ENCODE peak calls at places on chromosomes 13 and 19, in eight cellular contexts. U, S, W, R, G, X, O and Z are unnamed samples.

GRCh38 chr19:11195169-11195568 is 2.2 kb downstream of the KANK2 start:
- DNase-seq in U (no peak), S (no peak), W (peak), R (no peak), G (no peak), X (no peak), O (no peak), Z (no peak)

GRCh38 chr19:45478454-45479238 is 10.8 kb downstream of the FOSB start:
- DNase-seq in U (peak), S (peak), W (peak), R (peak), G (peak), X (peak), O (peak), Z (peak)

GRCh38 chr19:40279761-40280607 is 5.2 kb downstream of the AKT2 start:
- DNase-seq in U (no peak), S (no peak), W (no peak), R (no peak), G (no peak), X (no peak), O (no peak), Z (no peak)

GRCh38 chr13:35927554-35927953 is 203.6 kb downstream of the DCLK1 start:
- DNase-seq in U (no peak), S (peak), W (no peak), R (peak), G (no peak), X (peak), O (peak), Z (no peak)

GRCh38 chr19:2607712-2608601 is 94.5 kb downstream of the GNG7 start:
- DNase-seq in U (peak), S (no peak), W (no peak), R (no peak), G (no peak), X (no peak), O (no peak), Z (no peak)

GRCh38 chr19:55579766-55580621 is 654 bp downstream of the ZNF579 start:
- DNase-seq in U (no peak), S (no peak), W (peak), R (no peak), G (no peak), X (no peak), O (no peak), Z (no peak)

GRCh38 chr19:51948979-51949378 is 21.7 kb downstream of the ZNF613 start:
- DNase-seq in U (no peak), S (peak), W (peak), R (no peak), G (no peak), X (peak), O (no peak), Z (no peak)

GRCh38 chr13:42337808-42338600 is 66.1 kb downstream of the AKAP11 start:
- DNase-seq in U (no peak), S (no peak), W (no peak), R (no peak), G (no peak), X (no peak), O (no peak), Z (no peak)

GRCh38 chr13:106493569-106493968 is 41.9 kb downstream of the EFNB2 start:
- DNase-seq in U (no peak), S (peak), W (no peak), R (no peak), G (no peak), X (no peak), O (peak), Z (no peak)

GRCh38 chr13:62309904-62310303 is 894.3 kb upstream of the PCDH20 start:
- DNase-seq in U (no peak), S (no peak), W (no peak), R (no peak), G (no peak), X (no peak), O (no peak), Z (no peak)

GRCh38 chr13:112260108-112261055 is 115.8 kb upstream of the SPACA7 start:
- DNase-seq in U (peak), S (no peak), W (no peak), R (no peak), G (no peak), X (no peak), O (no peak), Z (no peak)

GRCh38 chr13:87274209-87274819 is 396.9 kb upstream of the SLITRK5 start:
- DNase-seq in U (no peak), S (peak), W (no peak), R (no peak), G (no peak), X (peak), O (no peak), Z (no peak)

GRCh38 chr19:14871619-14872230 is 14.2 kb downstream of the OR7A17 start:
- DNase-seq in U (no peak), S (no peak), W (no peak), R (no peak), G (no peak), X (no peak), O (no peak), Z (no peak)

GRCh38 chr19:51810228-51810627 is 15.3 kb downstream of the FPR3 start:
- DNase-seq in U (no peak), S (no peak), W (no peak), R (no peak), G (no peak), X (no peak), O (no peak), Z (no peak)

GRCh38 chr13:112720251-112720650 is 30.4 kb downstream of the ATP11A start:
- DNase-seq in U (no peak), S (no peak), W (no peak), R (no peak), G (peak), X (no peak), O (no peak), Z (no peak)

GRCh38 chr19:1656988-1657536 is 4.6 kb upstream of the TCF3 start:
- DNase-seq in U (no peak), S (no peak), W (no peak), R (no peak), G (no peak), X (no peak), O (no peak), Z (no peak)

GRCh38 chr19:1606138-1606651 is 933 bp upstream of the UQCR11 start:
- DNase-seq in U (no peak), S (peak), W (no peak), R (peak), G (no peak), X (no peak), O (no peak), Z (no peak)

GRCh38 chr13:72004236-72004635 is 137.2 kb upstream of the DACH1 start:
- DNase-seq in U (no peak), S (no peak), W (no peak), R (no peak), G (no peak), X (no peak), O (no peak), Z (no peak)

GRCh38 chr13:25840261-25840660 is 211.6 kb downstream of the SHISA2 start:
- DNase-seq in U (no peak), S (no peak), W (no peak), R (no peak), G (no peak), X (no peak), O (no peak), Z (no peak)

GRCh38 chr19:13154911-13155471 is 4.8 kb downstream of the IER2 start:
- DNase-seq in U (peak), S (peak), W (peak), R (peak), G (peak), X (peak), O (peak), Z (no peak)

GRCh38 chr13:20702530-20702929 is 969 bp upstream of the IL17D start:
- DNase-seq in U (no peak), S (no peak), W (no peak), R (no peak), G (no peak), X (no peak), O (no peak), Z (no peak)

GRCh38 chr13:28568286-28568685 is 73.4 kb upstream of the FLT1 start:
- DNase-seq in U (peak), S (peak), W (no peak), R (peak), G (no peak), X (peak), O (peak), Z (peak)

GRCh38 chr19:10011974-10012373 is 1.3 kb upstream of the RDH8 start:
- DNase-seq in U (no peak), S (no peak), W (no peak), R (no peak), G (no peak), X (no peak), O (no peak), Z (no peak)

GRCh38 chr19:13784731-13785452 is 10.4 kb upstream of the ZSWIM4 start:
- DNase-seq in U (peak), S (peak), W (peak), R (peak), G (no peak), X (peak), O (peak), Z (peak)

GRCh38 chr13:63435668-63436275 is 2020.1 kb upstream of the PCDH20 start:
- DNase-seq in U (no peak), S (no peak), W (no peak), R (no peak), G (no peak), X (no peak), O (no peak), Z (no peak)

GRCh38 chr13:54078271-54078670 is 1049.7 kb downstream of the OLFM4 start:
- DNase-seq in U (no peak), S (no peak), W (no peak), R (no peak), G (no peak), X (no peak), O (no peak), Z (no peak)

GRCh38 chr19:3365447-3366103 is 808 bp upstream of the NFIC start:
- DNase-seq in U (peak), S (peak), W (peak), R (peak), G (peak), X (peak), O (peak), Z (no peak)

GRCh38 chr13:31756346-31756745 is 17.0 kb downstream of the RXFP2 start:
- DNase-seq in U (no peak), S (no peak), W (no peak), R (peak), G (no peak), X (no peak), O (no peak), Z (no peak)

GRCh38 chr19:14566712-14567077 is 5.2 kb downstream of the NDUFB7 start:
- DNase-seq in U (no peak), S (no peak), W (no peak), R (no peak), G (no peak), X (no peak), O (no peak), Z (no peak)

GRCh38 chr19:46009530-46010510 is 13.0 kb downstream of the PGLYRP1 start:
- DNase-seq in U (peak), S (peak), W (no peak), R (peak), G (no peak), X (peak), O (peak), Z (peak)

GRCh38 chr13:73141292-73141771 is 82.5 kb downstream of the KLF5 start:
- DNase-seq in U (no peak), S (peak), W (no peak), R (no peak), G (no peak), X (no peak), O (no peak), Z (no peak)

GRCh38 chr19:19167612-19168011 is 2.5 kb downstream of the MEF2B start:
- DNase-seq in U (no peak), S (no peak), W (no peak), R (no peak), G (no peak), X (no peak), O (no peak), Z (no peak)

GRCh38 chr19:19169236-19170052 is 619 bp downstream of the MEF2B start:
- DNase-seq in U (no peak), S (no peak), W (no peak), R (no peak), G (no peak), X (no peak), O (no peak), Z (no peak)

GRCh38 chr19:19171110-19171672 is 1.1 kb upstream of the MEF2B start:
- DNase-seq in U (no peak), S (no peak), W (no peak), R (no peak), G (no peak), X (no peak), O (no peak), Z (no peak)

GRCh38 chr19:19171821-19172532 is 1.9 kb upstream of the MEF2B start:
- DNase-seq in U (no peak), S (no peak), W (no peak), R (no peak), G (no peak), X (no peak), O (no peak), Z (peak)

GRCh38 chr19:19170053-19170945 is at the start of gene MEF2B:
- DNase-seq in U (peak), S (peak), W (peak), R (no peak), G (peak), X (peak), O (peak), Z (peak)
- TF ChIP-seq POLR2A in U (no peak), S (no peak), W (no peak), R (no peak), G (no peak), X (no peak), O (no peak), Z (no peak)

GRCh38 chr13:99577934-99578917 is 77.0 kb downstream of the TM9SF2 start:
- DNase-seq in U (no peak), S (no peak), W (peak), R (no peak), G (no peak), X (peak), O (no peak), Z (no peak)
- TF ChIP-seq CTCF in U (no peak), S (peak), W (peak), R (no peak), G (no peak), X (no peak), O (no peak), Z (no peak)

GRCh38 chr19:43124360-43124759 is 41.9 kb upstream of the PSG2 start:
- DNase-seq in U (no peak), S (no peak), W (no peak), R (no peak), G (no peak), X (no peak), O (no peak), Z (no peak)

GRCh38 chr19:43132696-43133095 is 50.2 kb upstream of the PSG2 start:
- DNase-seq in U (no peak), S (no peak), W (no peak), R (no peak), G (no peak), X (no peak), O (no peak), Z (no peak)

GRCh38 chr19:43126720-43127119 is 44.2 kb upstream of the PSG2 start:
- DNase-seq in U (no peak), S (no peak), W (no peak), R (no peak), G (no peak), X (no peak), O (no peak), Z (no peak)
- TF ChIP-seq POLR2A in U (no peak), S (no peak), W (no peak), R (no peak), G (no peak), X (no peak), O (no peak), Z (no peak)

DNA sequence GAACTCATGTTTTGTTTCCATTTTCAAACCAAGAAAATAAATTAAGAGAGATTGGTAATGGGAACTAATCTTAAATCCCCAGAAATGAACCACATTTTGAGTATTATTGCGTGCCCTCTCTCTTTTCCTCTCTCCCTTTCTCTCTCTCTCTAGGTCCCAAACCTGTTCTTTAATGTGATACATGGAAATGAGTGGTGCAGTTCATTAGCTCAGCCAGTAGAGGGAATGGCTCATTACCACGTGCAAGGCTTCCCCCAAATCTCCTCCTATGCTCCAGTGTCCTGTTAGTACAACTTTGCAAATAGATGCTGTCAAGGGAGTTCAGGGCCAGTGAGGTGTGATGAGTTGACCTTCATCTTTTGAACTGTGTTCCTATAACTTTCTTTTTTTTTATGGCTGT is 178.4 kb downstream of the FGF9 start:
- DNase-seq in U (no peak), S (peak), W (no peak), R (no peak), G (no peak), X (peak), O (no peak), Z (no peak)
- TF ChIP-seq CTCF in U (no peak), S (peak), W (no peak), R (no peak), G (peak), X (peak), O (peak), Z (peak)